ENCODE peak calls at places on chromosome 13, in seven cellular contexts. One of them, this sample, is unnamed.

GRCh38 chr13:44050450-44051063 is 170.9 kb downstream of the LACC1 start:
- DNase-seq in stomach: no peak
- DNase-seq in vagina: no peak
- DNase-seq in uterus: no peak
- DNase-seq in Calu3: peak
- DNase-seq in mucosa of descending colon: no peak
- DNase-seq in BE2C: no peak
- DNase-seq in this sample: no peak

GRCh38 chr13:60577761-60578160 is 180.7 kb downstream of the TDRD3 start:
- DNase-seq in Calu3: no peak
- DNase-seq in vagina: no peak
- DNase-seq in mucosa of descending colon: no peak
- DNase-seq in stomach: no peak
- DNase-seq in BE2C: no peak
- DNase-seq in uterus: no peak
- DNase-seq in this sample: no peak

GRCh38 chr13:84870190-84870589 is 929.0 kb downstream of the SLITRK6 start:
- DNase-seq in vagina: no peak
- DNase-seq in Calu3: no peak
- DNase-seq in uterus: no peak
- DNase-seq in stomach: no peak
- DNase-seq in mucosa of descending colon: no peak
- DNase-seq in BE2C: peak
- DNase-seq in this sample: no peak

GRCh38 chr13:68676513-68677115 is 1431.0 kb upstream of the ATXN8OS start:
- DNase-seq in Calu3: no peak
- DNase-seq in uterus: no peak
- DNase-seq in mucosa of descending colon: no peak
- DNase-seq in stomach: no peak
- DNase-seq in vagina: no peak
- DNase-seq in BE2C: no peak
- DNase-seq in this sample: no peak

GRCh38 chr13:45705145-45705695 is 3.1 kb downstream of the CBY2 start:
- DNase-seq in mucosa of descending colon: no peak
- DNase-seq in uterus: no peak
- DNase-seq in vagina: no peak
- DNase-seq in BE2C: no peak
- DNase-seq in Calu3: no peak
- DNase-seq in stomach: no peak
- DNase-seq in this sample: no peak

GRCh38 chr13:95185311-95185710 is 115.9 kb downstream of the ABCC4 start:
- DNase-seq in vagina: no peak
- DNase-seq in uterus: no peak
- DNase-seq in stomach: no peak
- DNase-seq in Calu3: no peak
- DNase-seq in mucosa of descending colon: no peak
- DNase-seq in BE2C: no peak
- DNase-seq in this sample: no peak

GRCh38 chr13:77375554-77375953 is 48.7 kb upstream of the MYCBP2 start:
- DNase-seq in Calu3: no peak
- DNase-seq in mucosa of descending colon: no peak
- DNase-seq in uterus: no peak
- DNase-seq in stomach: no peak
- DNase-seq in vagina: no peak
- DNase-seq in BE2C: no peak
- DNase-seq in this sample: no peak

GRCh38 chr13:113926301-113926761 is 47.5 kb downstream of the C13orf46 start:
- DNase-seq in stomach: peak
- DNase-seq in BE2C: no peak
- DNase-seq in Calu3: no peak
- DNase-seq in vagina: peak
- DNase-seq in mucosa of descending colon: no peak
- DNase-seq in uterus: no peak
- DNase-seq in this sample: no peak

GRCh38 chr13:37070145-37070695 is 10.7 kb upstream of the SUPT20H start:
- DNase-seq in vagina: no peak
- DNase-seq in uterus: no peak
- DNase-seq in BE2C: peak
- DNase-seq in Calu3: no peak
- DNase-seq in mucosa of descending colon: no peak
- DNase-seq in stomach: no peak
- DNase-seq in this sample: no peak

GRCh38 chr13:72726721-72727416 is 560 bp downstream of the MZT1 start:
- DNase-seq in mucosa of descending colon: peak
- DNase-seq in uterus: no peak
- DNase-seq in BE2C: peak
- DNase-seq in Calu3: peak
- DNase-seq in stomach: peak
- DNase-seq in vagina: no peak
- DNase-seq in this sample: peak

GRCh38 chr13:62687727-62688126 is 1272.1 kb upstream of the PCDH20 start:
- DNase-seq in Calu3: no peak
- DNase-seq in uterus: no peak
- DNase-seq in stomach: no peak
- DNase-seq in BE2C: no peak
- DNase-seq in vagina: no peak
- DNase-seq in mucosa of descending colon: no peak
- DNase-seq in this sample: no peak

GRCh38 chr13:49836516-49836915 is 44.0 kb upstream of the KPNA3 start:
- DNase-seq in uterus: no peak
- DNase-seq in BE2C: peak
- DNase-seq in mucosa of descending colon: no peak
- DNase-seq in stomach: no peak
- DNase-seq in Calu3: no peak
- DNase-seq in vagina: no peak
- DNase-seq in this sample: no peak

GRCh38 chr13:34901577-34901976 is 40.5 kb upstream of the NBEA start:
- DNase-seq in mucosa of descending colon: no peak
- DNase-seq in uterus: no peak
- DNase-seq in vagina: no peak
- DNase-seq in Calu3: no peak
- DNase-seq in BE2C: no peak
- DNase-seq in stomach: no peak
- DNase-seq in this sample: no peak

GRCh38 chr13:111322001-111322915 is 1.8 kb downstream of the TEX29 start:
- DNase-seq in BE2C: no peak
- DNase-seq in mucosa of descending colon: no peak
- DNase-seq in Calu3: no peak
- DNase-seq in uterus: no peak
- DNase-seq in vagina: no peak
- DNase-seq in stomach: peak
- DNase-seq in this sample: no peak

GRCh38 chr13:30421093-30422055 is 919 bp upstream of the UBE2L5 start:
- DNase-seq in uterus: peak
- DNase-seq in Calu3: peak
- DNase-seq in vagina: no peak
- DNase-seq in BE2C: peak
- DNase-seq in mucosa of descending colon: peak
- DNase-seq in stomach: peak
- DNase-seq in this sample: peak

GRCh38 chr13:76123548-76123947 is 487.4 kb downstream of the LMO7 start:
- DNase-seq in uterus: no peak
- DNase-seq in stomach: no peak
- DNase-seq in BE2C: no peak
- DNase-seq in vagina: no peak
- DNase-seq in Calu3: no peak
- DNase-seq in mucosa of descending colon: no peak
- DNase-seq in this sample: no peak
- TF ChIP-seq CTCF in uterus: no peak
- TF ChIP-seq CTCF in stomach: no peak
- TF ChIP-seq CTCF in BE2C: no peak
- TF ChIP-seq CTCF in vagina: no peak
- TF ChIP-seq CTCF in Calu3: no peak
- TF ChIP-seq CTCF in mucosa of descending colon: no peak
- TF ChIP-seq CTCF in this sample: no peak

GRCh38 chr13:107205318-107206112 is 637.6 kb upstream of the ARGLU1 start:
- DNase-seq in Calu3: peak
- DNase-seq in mucosa of descending colon: no peak
- DNase-seq in BE2C: peak
- DNase-seq in vagina: no peak
- DNase-seq in stomach: peak
- DNase-seq in uterus: peak
- DNase-seq in this sample: peak
- TF ChIP-seq CTCF in Calu3: peak
- TF ChIP-seq CTCF in mucosa of descending colon: peak
- TF ChIP-seq CTCF in BE2C: peak
- TF ChIP-seq CTCF in vagina: peak
- TF ChIP-seq CTCF in stomach: no peak
- TF ChIP-seq CTCF in uterus: peak
- TF ChIP-seq CTCF in this sample: peak

GRCh38 chr13:97574926-97575325 is 141.0 kb downstream of the RAP2A start:
- DNase-seq in Calu3: no peak
- DNase-seq in uterus: no peak
- DNase-seq in mucosa of descending colon: no peak
- DNase-seq in vagina: no peak
- DNase-seq in BE2C: peak
- DNase-seq in stomach: no peak
- DNase-seq in this sample: no peak
- TF ChIP-seq CTCF in Calu3: no peak
- TF ChIP-seq CTCF in uterus: no peak
- TF ChIP-seq CTCF in mucosa of descending colon: no peak
- TF ChIP-seq CTCF in vagina: peak
- TF ChIP-seq CTCF in BE2C: peak
- TF ChIP-seq CTCF in stomach: no peak
- TF ChIP-seq CTCF in this sample: no peak

DNA sequence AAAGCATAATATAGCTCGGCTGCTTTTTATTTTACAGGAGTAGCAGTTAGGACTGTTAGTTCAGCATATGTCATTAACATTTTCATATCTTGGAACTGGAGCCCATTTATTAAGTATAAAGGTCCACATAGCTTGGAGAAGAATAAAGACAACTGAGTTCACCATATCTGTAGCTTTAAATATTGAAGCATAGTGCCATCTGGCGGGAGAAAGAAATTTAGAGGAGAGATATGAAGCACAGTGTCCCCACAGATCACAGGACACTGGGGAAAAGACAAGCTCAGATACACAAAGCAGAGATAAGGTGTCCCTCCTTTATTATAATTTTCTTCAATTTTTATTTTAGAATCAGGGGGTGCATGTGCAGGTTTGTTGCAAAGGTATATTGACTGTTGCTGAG is 104.7 kb upstream of the FREM2 start:
- DNase-seq in uterus: no peak
- DNase-seq in BE2C: peak
- DNase-seq in vagina: no peak
- DNase-seq in stomach: no peak
- DNase-seq in Calu3: peak
- DNase-seq in mucosa of descending colon: no peak
- DNase-seq in this sample: no peak
- TF ChIP-seq CTCF in uterus: peak
- TF ChIP-seq CTCF in BE2C: peak
- TF ChIP-seq CTCF in vagina: no peak
- TF ChIP-seq CTCF in stomach: no peak
- TF ChIP-seq CTCF in Calu3: peak
- TF ChIP-seq CTCF in mucosa of descending colon: no peak
- TF ChIP-seq CTCF in this sample: peak

GRCh38 chr13:31797154-31797775 is 57.9 kb downstream of the RXFP2 start:
- DNase-seq in BE2C: no peak
- DNase-seq in vagina: no peak
- DNase-seq in mucosa of descending colon: no peak
- DNase-seq in uterus: no peak
- DNase-seq in stomach: no peak
- DNase-seq in Calu3: peak
- DNase-seq in this sample: no peak
- TF ChIP-seq CTCF in BE2C: peak
- TF ChIP-seq CTCF in vagina: no peak
- TF ChIP-seq CTCF in mucosa of descending colon: no peak
- TF ChIP-seq CTCF in uterus: peak
- TF ChIP-seq CTCF in stomach: no peak
- TF ChIP-seq CTCF in Calu3: peak
- TF ChIP-seq CTCF in this sample: no peak

This sample was measured in mesothelial cell of epicardium.